ENCODE peak calls at places on chromosomes 3 and 15, in six cellular contexts. K is GM23338, A is sigmoid colon, S is breast epithelium, H is upper lobe of left lung, F is HL-60. T is an unnamed sample.

GRCh38 chr3:72031581-72031980 is 246.6 kb upstream of the PROK2 start:
- DNase-seq in S (no peak), F (peak), H (peak), K (no peak), A (no peak), T (no peak)

GRCh38 chr3:112633757-112634156 is 7.2 kb downstream of the CCDC80 start:
- DNase-seq in F (no peak), K (no peak), A (no peak), H (no peak), S (no peak), T (no peak)

GRCh38 chr3:194019766-194020165 is 116.2 kb upstream of the HES1 start:
- DNase-seq in H (no peak), K (peak), F (no peak), A (no peak), S (no peak), T (no peak)

GRCh38 chr3:23859012-23859743 is 53.4 kb downstream of the UBE2E1 start:
- DNase-seq in K (no peak), A (no peak), F (no peak), S (peak), H (peak), T (no peak)

GRCh38 chr3:153379516-153379915 is 217.5 kb downstream of the RAP2B start:
- DNase-seq in K (no peak), F (no peak), H (no peak), A (no peak), S (no peak), T (no peak)

GRCh38 chr3:102223139-102223538 is 211.7 kb upstream of the ZPLD1 start:
- DNase-seq in H (peak), K (no peak), F (no peak), S (no peak), A (no peak), T (no peak)

GRCh38 chr3:317012-317411 is 120.4 kb downstream of the CHL1 start:
- DNase-seq in K (no peak), F (no peak), A (no peak), S (no peak), H (no peak), T (no peak)

GRCh38 chr3:1444196-1444595 is 351.4 kb downstream of the CNTN6 start:
- DNase-seq in K (no peak), F (no peak), S (no peak), A (no peak), H (no peak), T (no peak)

GRCh38 chr3:96863129-96863740 is 48.8 kb downstream of the EPHA6 start:
- DNase-seq in K (peak), F (no peak), S (no peak), A (peak), H (no peak), T (no peak)

GRCh38 chr15:50758712-50759205 is 6.7 kb downstream of the SPPL2A start:
- DNase-seq in F (no peak), A (no peak), K (no peak), S (no peak), H (no peak), T (no peak)

GRCh38 chr3:172869797-172870518 is 119.4 kb downstream of the ECT2 start:
- DNase-seq in F (no peak), K (no peak), H (no peak), S (no peak), A (no peak), T (no peak)

GRCh38 chr3:2714856-2715255 is 395.3 kb downstream of the IL5RA start:
- DNase-seq in F (peak), H (no peak), S (no peak), A (no peak), K (no peak), T (no peak)

GRCh38 chr15:75786564-75786925 is 56.7 kb upstream of the UBE2Q2 start:
- DNase-seq in H (no peak), K (no peak), A (peak), S (no peak), F (no peak), T (no peak)

GRCh38 chr15:84822774-84823579 is 5.8 kb downstream of the ALPK3 start:
- DNase-seq in S (no peak), F (no peak), A (peak), H (no peak), K (no peak), T (no peak)

GRCh38 chr3:35624698-35625097 is 14.6 kb upstream of the ARPP21 start:
- DNase-seq in F (no peak), S (no peak), H (no peak), A (no peak), K (no peak), T (no peak)

GRCh38 chr3:180989291-180990163 is at the start of gene DNAJC19:
- DNase-seq in A (peak), F (peak), S (peak), K (peak), H (peak), T (peak)

GRCh38 chr3:186901135-186901734 is 29.1 kb upstream of the ST6GAL1 start:
- DNase-seq in H (no peak), S (no peak), A (no peak), F (no peak), K (no peak), T (no peak)

GRCh38 chr15:75091814-75092213 is 68.4 kb downstream of the PPCDC start:
- DNase-seq in A (no peak), F (no peak), H (no peak), S (no peak), K (no peak), T (no peak)

GRCh38 chr15:69031013-69032001 is 16.8 kb downstream of the NOX5 start:
- DNase-seq in K (peak), F (no peak), A (no peak), S (peak), H (peak), T (peak)

GRCh38 chr3:136916200-136916599 is 41.6 kb upstream of the IL20RB start:
- DNase-seq in K (peak), S (no peak), F (no peak), A (no peak), H (no peak), T (no peak)

GRCh38 chr3:79937567-79937966 is 169.8 kb upstream of the ROBO1 start:
- DNase-seq in K (peak), A (no peak), F (no peak), H (peak), S (no peak), T (no peak)

GRCh38 chr3:171736556-171736955 is 73.7 kb downstream of the PLD1 start:
- DNase-seq in K (no peak), S (no peak), H (no peak), F (no peak), A (no peak), T (no peak)

GRCh38 chr15:90352109-90352893 is at the start of gene ZNF774:
- DNase-seq in F (peak), A (peak), K (peak), S (peak), H (peak), T (peak)

GRCh38 chr3:132236701-132237651 is 80.2 kb upstream of the ACP3 start:
- DNase-seq in F (no peak), H (no peak), A (no peak), S (no peak), K (peak), T (no peak)

GRCh38 chr15:43187544-43188155 is 2.4 kb downstream of the CCNDBP1 start:
- DNase-seq in S (no peak), H (no peak), K (peak), F (no peak), A (no peak), T (no peak)

GRCh38 chr15:98927057-98927456 is 80.5 kb downstream of the PGPEP1L start:
- DNase-seq in H (no peak), F (no peak), A (no peak), S (no peak), K (no peak), T (no peak)

GRCh38 chr3:58198362-58198761 is 12.4 kb downstream of the DNASE1L3 start:
- DNase-seq in H (no peak), A (no peak), F (no peak), S (no peak), K (no peak), T (no peak)

DNA sequence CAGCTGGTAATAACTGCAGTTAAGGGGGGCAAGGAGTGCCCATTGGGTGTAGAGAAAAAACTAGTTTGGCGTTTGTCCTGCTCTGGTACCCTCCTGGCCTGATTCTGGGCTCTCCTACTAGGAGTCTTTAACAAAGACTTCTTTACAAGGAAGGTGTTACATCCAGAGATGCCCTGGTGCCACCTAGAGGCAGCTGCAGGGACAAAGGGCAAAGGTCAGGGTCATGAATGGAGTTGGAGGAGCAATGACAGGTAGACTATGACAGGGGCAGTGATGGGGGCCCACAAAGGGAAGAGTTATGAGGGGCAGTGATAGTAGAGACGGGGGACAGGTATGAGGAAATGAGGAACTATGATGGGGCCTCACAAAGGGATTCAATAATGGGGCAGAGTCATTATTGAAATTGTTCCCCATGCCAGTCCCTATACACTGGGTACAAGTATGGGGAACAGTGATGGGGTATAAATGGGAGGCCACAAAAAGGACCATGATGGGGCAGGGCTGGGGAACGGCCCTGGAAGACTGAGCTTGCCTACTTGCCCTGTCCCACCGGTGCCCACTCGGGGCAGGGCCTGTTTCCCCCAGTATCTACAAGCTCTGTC is 7.9 kb downstream of the CCDC71 start:
- DNase-seq in K (peak), A (no peak), H (peak), S (no peak), F (peak), T (peak)
- TF ChIP-seq POLR2AphosphoS5 in K (no peak), A (no peak), H (no peak), S (no peak), F (no peak), T (peak)

GRCh38 chr15:80804970-80805495 is 25.9 kb downstream of the CEMIP start:
- DNase-seq in A (no peak), F (no peak), K (peak), H (no peak), S (no peak), T (no peak)
- TF ChIP-seq POLR2AphosphoS5 in A (no peak), F (no peak), K (no peak), H (no peak), S (no peak), T (no peak)

GRCh38 chr15:29840054-29840453 is 17.8 kb upstream of the TJP1 start:
- DNase-seq in K (no peak), A (no peak), F (no peak), H (no peak), S (no peak), T (no peak)

GRCh38 chr15:29842290-29842689 is 20.0 kb upstream of the TJP1 start:
- DNase-seq in A (no peak), K (no peak), H (no peak), S (no peak), F (no peak), T (no peak)

GRCh38 chr15:29838352-29839010 is 16.2 kb upstream of the TJP1 start:
- DNase-seq in F (no peak), S (no peak), K (no peak), A (no peak), H (no peak), T (no peak)

GRCh38 chr15:29844290-29844903 is 22.1 kb upstream of the TJP1 start:
- DNase-seq in S (no peak), H (no peak), K (no peak), F (no peak), A (no peak), T (no peak)

GRCh38 chr15:29840928-29841327 is 18.7 kb upstream of the TJP1 start:
- DNase-seq in A (no peak), K (no peak), S (no peak), F (no peak), H (no peak), T (no peak)
- TF ChIP-seq POLR2AphosphoS5 in A (no peak), K (no peak), S (no peak), F (no peak), H (no peak), T (no peak)

GRCh38 chr15:27704939-27705514 is 394.1 kb downstream of the OCA2 start:
- DNase-seq in H (no peak), A (no peak), K (no peak), F (no peak), S (no peak), T (no peak)

GRCh38 chr15:27701014-27701413 is 398.1 kb downstream of the OCA2 start:
- DNase-seq in F (no peak), H (no peak), S (no peak), K (no peak), A (no peak), T (no peak)

GRCh38 chr15:27707216-27707710 is 391.9 kb downstream of the OCA2 start:
- DNase-seq in F (no peak), A (no peak), H (no peak), K (no peak), S (no peak), T (no peak)

GRCh38 chr15:27706300-27706699 is 392.8 kb downstream of the OCA2 start:
- DNase-seq in S (no peak), K (no peak), F (no peak), A (no peak), H (no peak), T (no peak)

DNA sequence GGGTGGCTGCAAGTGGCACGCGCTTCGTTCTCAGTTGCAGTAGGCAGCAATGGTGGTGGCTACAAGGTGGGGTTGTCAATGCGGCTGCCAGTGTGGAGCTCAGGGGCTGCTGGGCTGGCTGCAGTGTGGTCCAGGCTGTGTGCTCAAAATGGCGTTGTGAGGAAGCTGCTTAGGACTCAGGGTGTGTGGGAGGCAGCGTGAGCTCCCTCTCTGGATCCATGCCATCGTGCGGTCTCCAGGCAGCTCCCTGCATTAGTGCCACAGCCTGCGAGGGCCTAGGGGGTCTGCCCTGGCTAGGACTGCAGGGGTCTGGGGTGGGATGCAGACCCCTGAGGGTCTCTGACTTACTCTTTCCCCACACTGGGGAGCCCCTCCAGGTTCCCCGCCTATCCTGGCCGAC is 397.2 kb downstream of the OCA2 start:
- DNase-seq in K (no peak), F (no peak), A (no peak), S (no peak), H (no peak), T (no peak)
- TF ChIP-seq POLR2AphosphoS5 in K (no peak), F (no peak), A (no peak), S (no peak), H (no peak), T (no peak)

DNA sequence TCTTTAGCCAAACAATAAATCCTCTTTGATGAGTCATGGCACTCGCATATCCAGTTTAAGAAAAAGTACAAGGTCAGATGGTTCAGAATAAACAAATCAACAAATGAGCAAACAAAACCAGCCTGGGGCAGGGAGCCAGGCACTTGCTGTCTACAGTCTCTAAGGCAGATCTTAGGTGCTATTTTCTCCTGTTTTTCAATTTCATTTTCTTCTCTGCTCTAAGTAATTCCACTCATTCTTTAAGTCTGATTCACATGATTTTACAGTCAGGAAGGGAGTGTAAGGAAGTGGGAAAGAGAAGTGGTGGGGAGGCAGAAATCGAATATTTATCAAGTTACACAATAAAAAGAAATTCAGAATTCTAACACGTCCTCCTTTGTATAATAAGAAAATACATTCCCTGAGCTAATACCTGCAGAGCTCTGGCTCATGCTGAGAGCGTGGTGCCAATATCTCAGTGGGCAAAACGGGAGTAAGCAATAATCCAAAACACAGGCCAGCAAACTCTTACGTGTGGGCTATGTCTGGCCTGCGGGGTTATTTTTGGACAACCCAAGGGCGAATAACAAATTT is 298.6 kb downstream of the ADAMTS17 start:
- DNase-seq in F (peak), S (peak), K (no peak), A (no peak), H (no peak), T (no peak)
- TF ChIP-seq POLR2AphosphoS5 in F (no peak), S (no peak), K (no peak), A (no peak), H (no peak), T (no peak)

DNA sequence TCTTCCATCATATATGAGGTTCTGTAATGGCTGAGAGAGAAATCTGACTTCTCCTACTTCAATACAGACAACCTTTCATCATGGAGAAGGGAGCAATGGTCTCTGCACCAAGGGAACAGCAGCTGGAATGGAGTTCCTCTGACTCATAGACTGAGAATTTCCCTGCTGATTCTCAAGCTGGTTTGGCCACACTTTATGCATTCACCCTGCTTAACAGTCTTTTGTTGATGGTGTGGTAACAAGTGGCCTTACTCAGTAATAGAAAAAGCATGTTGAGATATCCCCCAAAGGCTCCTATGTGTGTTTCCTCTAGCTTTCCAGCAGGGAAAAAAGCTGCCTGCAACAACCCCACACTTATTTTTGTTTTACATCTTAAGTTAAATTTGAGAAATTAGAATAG is 138.1 kb downstream of the GREM1 start:
- DNase-seq in S (no peak), K (peak), F (no peak), A (no peak), H (no peak), T (no peak)
- TF ChIP-seq POLR2AphosphoS5 in S (no peak), K (no peak), F (no peak), A (no peak), H (peak), T (peak)

DNA sequence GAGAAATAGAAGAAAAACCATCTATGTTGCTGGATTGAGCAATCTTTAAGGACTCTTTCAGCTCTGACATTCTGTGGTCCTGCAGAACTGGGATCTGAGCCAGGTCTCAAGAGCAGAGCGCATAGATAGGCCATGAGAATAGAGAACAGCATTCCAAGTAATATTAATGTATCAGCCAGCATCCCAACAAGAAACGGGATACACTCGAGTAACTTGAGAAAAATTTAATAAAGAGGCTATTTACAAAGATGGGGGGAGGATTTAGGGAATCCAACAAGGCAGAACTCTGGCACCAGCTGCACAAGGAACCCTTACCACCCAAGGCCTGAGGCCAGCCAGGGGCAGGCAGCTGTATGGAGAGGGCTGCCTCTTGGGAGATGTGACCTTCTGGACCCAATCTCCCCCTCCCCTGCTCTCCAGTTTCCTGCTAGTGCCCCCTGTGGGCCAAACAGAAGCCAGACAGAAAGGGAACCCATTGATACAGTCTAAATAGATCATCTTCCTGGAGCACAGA is 8.2 kb downstream of the TMOD2 start:
- DNase-seq in A (peak), F (no peak), K (peak), S (no peak), H (peak), T (no peak)
- TF ChIP-seq POLR2AphosphoS5 in A (no peak), F (no peak), K (no peak), S (no peak), H (no peak), T (no peak)

T was measured in stomach.